ENCODE peak calls at places on chromosomes 4 and X, in seven cellular contexts. D is stimulated activated CD4-positive, alpha-beta T cell treated with anti-CD3 and anti-CD28 coated beads, Interleukin-2, amount 100 ng/mL, for 24 hours; B is right lobe of liver; G is activated naive CD4-positive, alpha-beta T cell treated with Interleukin-2 at 50 U/mL for 16 hours; T is NCI-H460; N is naive thymus-derived CD4-positive, alpha-beta T cell; A is GM13977. M is an unnamed sample.

GRCh38 chrX:103730746-103731508 is 20.2 kb downstream of the TMEM31 start:
- DNase-seq in N (no peak), T (peak), B (no peak), A (no peak), D (no peak), G (no peak), M (peak)

GRCh38 chr4:15883611-15884243 is 54.8 kb downstream of the FGFBP1 start:
- DNase-seq in B (no peak), G (no peak), A (no peak), T (no peak), N (no peak), D (no peak), M (no peak)

GRCh38 chrX:99413317-99413716 is 996.8 kb downstream of the PCDH19 start:
- DNase-seq in A (no peak), B (no peak), N (no peak), G (no peak), D (no peak), T (no peak), M (no peak)

GRCh38 chr4:155529197-155529596 is 137.5 kb upstream of the GUCY1A1 start:
- DNase-seq in D (no peak), A (peak), G (no peak), T (no peak), B (no peak), N (no peak), M (no peak)

GRCh38 chrX:150362599-150363481 is at the start of gene MAMLD1:
- DNase-seq in G (peak), D (peak), N (peak), A (peak), T (peak), B (peak), M (peak)

GRCh38 chr4:185541251-185541671 is 6.0 kb upstream of the PDLIM3 start:
- DNase-seq in D (no peak), A (no peak), B (no peak), N (no peak), G (no peak), T (no peak), M (no peak)

GRCh38 chrX:125205084-125205917 is 114.4 kb upstream of the TEX13C start:
- DNase-seq in G (peak), A (peak), D (no peak), N (no peak), B (peak), T (peak), M (peak)

GRCh38 chrX:40152706-40153334 is 55.1 kb upstream of the BCOR start:
- DNase-seq in A (no peak), G (no peak), N (no peak), T (no peak), D (no peak), B (peak), M (peak)

GRCh38 chr4:173264245-173264959 is 69.8 kb downstream of the HMGB2 start:
- DNase-seq in G (peak), B (no peak), A (no peak), D (no peak), N (peak), T (no peak), M (no peak)

GRCh38 chrX:13464599-13465275 is 104.7 kb upstream of the EGFL6 start:
- DNase-seq in A (no peak), B (no peak), T (no peak), N (no peak), G (no peak), D (no peak), M (peak)

GRCh38 chr4:151319490-151319889 is 5.9 kb downstream of the SH3D19 start:
- DNase-seq in A (no peak), N (no peak), G (no peak), T (no peak), B (no peak), D (no peak), M (no peak)

GRCh38 chr4:121674696-121675095 is 22.1 kb downstream of the ANXA5 start:
- DNase-seq in A (no peak), D (no peak), T (no peak), B (no peak), N (no peak), G (no peak), M (no peak)

GRCh38 chr4:74628808-74629616 is 165.3 kb downstream of the BTC start:
- DNase-seq in B (no peak), A (no peak), G (no peak), T (no peak), N (no peak), D (no peak), M (peak)

GRCh38 chrX:47097018-47097417 is 18.8 kb downstream of the RGN start:
- DNase-seq in N (no peak), G (no peak), T (no peak), D (no peak), A (no peak), B (no peak), M (no peak)

GRCh38 chr4:67393699-67394281 is 151.5 kb downstream of the CENPC start:
- DNase-seq in A (peak), B (no peak), N (no peak), G (no peak), T (peak), D (peak), M (no peak)

GRCh38 chrX:49003696-49004095 is 1.6 kb upstream of the GRIPAP1 start:
- DNase-seq in B (no peak), T (no peak), D (no peak), N (no peak), G (no peak), A (no peak), M (no peak)

GRCh38 chr4:187258651-187259401 is 535.2 kb upstream of the FAT1 start:
- DNase-seq in G (no peak), B (no peak), D (no peak), N (no peak), T (no peak), A (no peak), M (no peak)

GRCh38 chrX:38940547-38940946 is 139.3 kb downstream of the MID1IP1 start:
- DNase-seq in N (no peak), A (no peak), T (no peak), B (no peak), D (no peak), G (no peak), M (no peak)

GRCh38 chr4:103372002-103372558 is 173.9 kb upstream of the CENPE start:
- DNase-seq in A (no peak), T (no peak), N (no peak), G (no peak), D (no peak), B (no peak), M (no peak)

GRCh38 chr4:24793219-24794005 is 2.0 kb upstream of the SOD3 start:
- DNase-seq in G (no peak), A (no peak), N (no peak), D (no peak), T (no peak), B (no peak), M (no peak)

GRCh38 chrX:108199691-108200090 is 108.1 kb downstream of the ATG4A start:
- DNase-seq in T (peak), D (no peak), G (no peak), N (no peak), B (no peak), A (no peak), M (peak)

GRCh38 chr4:126888968-126889367 is 743.8 kb upstream of the INTU start:
- DNase-seq in A (no peak), B (no peak), T (no peak), G (no peak), N (no peak), D (no peak), M (no peak)

GRCh38 chrX:110145854-110146253 is 142.9 kb downstream of the TMEM164 start:
- DNase-seq in A (peak), B (no peak), N (no peak), G (peak), D (peak), T (peak), M (no peak)

GRCh38 chrX:9374537-9374936 is 90.3 kb upstream of the TBL1X start:
- DNase-seq in T (no peak), D (no peak), G (no peak), A (no peak), B (peak), N (no peak), M (no peak)

M was measured in islet precursor cell.